ENCODE peak calls at places on chromosomes 13 and 19, in eight cellular contexts. One of them, this sample, is unnamed.

GRCh38 chr19:18298601-18299000 is 17.2 kb upstream of the JUND start:
- DNase-seq in choroid plexus epithelial cell: no peak
- DNase-seq in HT1080: no peak
- DNase-seq in ELR: peak; percentile 48
- DNase-seq in stimulated activated CD4-positive, alpha-beta T cell treated with anti-CD3 and anti-CD28 coated beads, Interleukin-2, amount 100 ng/mL, for 24 hours: no peak
- DNase-seq in psoas muscle: no peak
- DNase-seq in activated CD4-positive, alpha-beta T cell treated with anti-CD3 and anti-CD28 coated beads for 48 hours: peak; percentile 34
- DNase-seq in H1: no peak
- DNase-seq in this sample: no peak

GRCh38 chr13:59176775-59177174 is 987.0 kb downstream of the DIAPH3 start:
- DNase-seq in activated CD4-positive, alpha-beta T cell treated with anti-CD3 and anti-CD28 coated beads for 48 hours: no peak
- DNase-seq in stimulated activated CD4-positive, alpha-beta T cell treated with anti-CD3 and anti-CD28 coated beads, Interleukin-2, amount 100 ng/mL, for 24 hours: no peak
- DNase-seq in HT1080: peak; percentile 20
- DNase-seq in choroid plexus epithelial cell: no peak
- DNase-seq in H1: no peak
- DNase-seq in psoas muscle: no peak
- DNase-seq in ELR: no peak
- DNase-seq in this sample: no peak

GRCh38 chr13:92573467-92574057 is 653.0 kb upstream of the GPC6 start:
- DNase-seq in stimulated activated CD4-positive, alpha-beta T cell treated with anti-CD3 and anti-CD28 coated beads, Interleukin-2, amount 100 ng/mL, for 24 hours: no peak
- DNase-seq in HT1080: peak; percentile 20
- DNase-seq in choroid plexus epithelial cell: peak; percentile 62
- DNase-seq in activated CD4-positive, alpha-beta T cell treated with anti-CD3 and anti-CD28 coated beads for 48 hours: no peak
- DNase-seq in ELR: no peak
- DNase-seq in H1: no peak
- DNase-seq in psoas muscle: no peak
- DNase-seq in this sample: no peak

GRCh38 chr19:48798937-48799336 is 11.9 kb downstream of the BCAT2 start:
- DNase-seq in HT1080: no peak
- DNase-seq in stimulated activated CD4-positive, alpha-beta T cell treated with anti-CD3 and anti-CD28 coated beads, Interleukin-2, amount 100 ng/mL, for 24 hours: no peak
- DNase-seq in activated CD4-positive, alpha-beta T cell treated with anti-CD3 and anti-CD28 coated beads for 48 hours: no peak
- DNase-seq in psoas muscle: no peak
- DNase-seq in ELR: peak; percentile 13
- DNase-seq in choroid plexus epithelial cell: peak; percentile 58
- DNase-seq in H1: peak; percentile 64
- DNase-seq in this sample: no peak

GRCh38 chr19:1826557-1827521 is 14.8 kb upstream of the ATP8B3 start:
- DNase-seq in activated CD4-positive, alpha-beta T cell treated with anti-CD3 and anti-CD28 coated beads for 48 hours: no peak
- DNase-seq in HT1080: no peak
- DNase-seq in psoas muscle: no peak
- DNase-seq in ELR: no peak
- DNase-seq in stimulated activated CD4-positive, alpha-beta T cell treated with anti-CD3 and anti-CD28 coated beads, Interleukin-2, amount 100 ng/mL, for 24 hours: no peak
- DNase-seq in H1: no peak
- DNase-seq in choroid plexus epithelial cell: no peak
- DNase-seq in this sample: no peak

GRCh38 chr13:76993021-76993420 is 1.1 kb downstream of the CLN5 start:
- DNase-seq in psoas muscle: no peak
- DNase-seq in stimulated activated CD4-positive, alpha-beta T cell treated with anti-CD3 and anti-CD28 coated beads, Interleukin-2, amount 100 ng/mL, for 24 hours: no peak
- DNase-seq in HT1080: no peak
- DNase-seq in activated CD4-positive, alpha-beta T cell treated with anti-CD3 and anti-CD28 coated beads for 48 hours: no peak
- DNase-seq in choroid plexus epithelial cell: no peak
- DNase-seq in H1: no peak
- DNase-seq in ELR: peak; percentile 54
- DNase-seq in this sample: no peak

GRCh38 chr19:33376423-33376822 is 2.9 kb downstream of the CEBPG start:
- DNase-seq in stimulated activated CD4-positive, alpha-beta T cell treated with anti-CD3 and anti-CD28 coated beads, Interleukin-2, amount 100 ng/mL, for 24 hours: no peak
- DNase-seq in choroid plexus epithelial cell: peak; percentile 70
- DNase-seq in ELR: peak; percentile 91
- DNase-seq in HT1080: peak; percentile 85
- DNase-seq in H1: no peak
- DNase-seq in activated CD4-positive, alpha-beta T cell treated with anti-CD3 and anti-CD28 coated beads for 48 hours: no peak
- DNase-seq in psoas muscle: peak; percentile 88
- DNase-seq in this sample: peak; percentile 56

GRCh38 chr13:74920945-74921725 is 560.8 kb downstream of the TBC1D4 start:
- DNase-seq in stimulated activated CD4-positive, alpha-beta T cell treated with anti-CD3 and anti-CD28 coated beads, Interleukin-2, amount 100 ng/mL, for 24 hours: no peak
- DNase-seq in HT1080: no peak
- DNase-seq in H1: no peak
- DNase-seq in ELR: peak; percentile 57
- DNase-seq in activated CD4-positive, alpha-beta T cell treated with anti-CD3 and anti-CD28 coated beads for 48 hours: no peak
- DNase-seq in psoas muscle: no peak
- DNase-seq in choroid plexus epithelial cell: peak; percentile 34
- DNase-seq in this sample: no peak

GRCh38 chr19:38537071-38537847 is 80.5 kb downstream of the MAP4K1 start:
- DNase-seq in ELR: no peak
- DNase-seq in stimulated activated CD4-positive, alpha-beta T cell treated with anti-CD3 and anti-CD28 coated beads, Interleukin-2, amount 100 ng/mL, for 24 hours: no peak
- DNase-seq in activated CD4-positive, alpha-beta T cell treated with anti-CD3 and anti-CD28 coated beads for 48 hours: no peak
- DNase-seq in psoas muscle: no peak
- DNase-seq in HT1080: no peak
- DNase-seq in choroid plexus epithelial cell: no peak
- DNase-seq in H1: no peak
- DNase-seq in this sample: no peak

GRCh38 chr19:42129399-42130253 is 2.6 kb downstream of the POU2F2 start:
- DNase-seq in ELR: no peak
- DNase-seq in stimulated activated CD4-positive, alpha-beta T cell treated with anti-CD3 and anti-CD28 coated beads, Interleukin-2, amount 100 ng/mL, for 24 hours: no peak
- DNase-seq in choroid plexus epithelial cell: peak; percentile 38
- DNase-seq in activated CD4-positive, alpha-beta T cell treated with anti-CD3 and anti-CD28 coated beads for 48 hours: no peak
- DNase-seq in H1: no peak
- DNase-seq in HT1080: no peak
- DNase-seq in psoas muscle: peak; percentile 37
- DNase-seq in this sample: no peak

GRCh38 chr13:94345374-94346195 is 133.9 kb downstream of the DCT start:
- DNase-seq in choroid plexus epithelial cell: peak; percentile 65
- DNase-seq in HT1080: peak; percentile 48
- DNase-seq in stimulated activated CD4-positive, alpha-beta T cell treated with anti-CD3 and anti-CD28 coated beads, Interleukin-2, amount 100 ng/mL, for 24 hours: no peak
- DNase-seq in H1: no peak
- DNase-seq in ELR: peak; percentile 38
- DNase-seq in activated CD4-positive, alpha-beta T cell treated with anti-CD3 and anti-CD28 coated beads for 48 hours: no peak
- DNase-seq in psoas muscle: no peak
- DNase-seq in this sample: no peak

GRCh38 chr19:5850743-5851293 is 431 bp downstream of the FUT3 start:
- DNase-seq in activated CD4-positive, alpha-beta T cell treated with anti-CD3 and anti-CD28 coated beads for 48 hours: no peak
- DNase-seq in ELR: peak; percentile 42
- DNase-seq in stimulated activated CD4-positive, alpha-beta T cell treated with anti-CD3 and anti-CD28 coated beads, Interleukin-2, amount 100 ng/mL, for 24 hours: no peak
- DNase-seq in psoas muscle: no peak
- DNase-seq in HT1080: peak; percentile 74
- DNase-seq in choroid plexus epithelial cell: peak; percentile 75
- DNase-seq in H1: no peak
- DNase-seq in this sample: no peak

GRCh38 chr13:95254341-95254740 is 46.9 kb downstream of the ABCC4 start:
- DNase-seq in stimulated activated CD4-positive, alpha-beta T cell treated with anti-CD3 and anti-CD28 coated beads, Interleukin-2, amount 100 ng/mL, for 24 hours: no peak
- DNase-seq in ELR: peak; percentile 80
- DNase-seq in choroid plexus epithelial cell: peak; percentile 29
- DNase-seq in activated CD4-positive, alpha-beta T cell treated with anti-CD3 and anti-CD28 coated beads for 48 hours: no peak
- DNase-seq in H1: no peak
- DNase-seq in psoas muscle: no peak
- DNase-seq in HT1080: no peak
- DNase-seq in this sample: no peak

GRCh38 chr13:105918842-105919741 is 616.4 kb downstream of the EFNB2 start:
- DNase-seq in choroid plexus epithelial cell: peak; percentile 75
- DNase-seq in HT1080: peak; percentile 86
- DNase-seq in ELR: peak; percentile 90
- DNase-seq in psoas muscle: no peak
- DNase-seq in activated CD4-positive, alpha-beta T cell treated with anti-CD3 and anti-CD28 coated beads for 48 hours: no peak
- DNase-seq in stimulated activated CD4-positive, alpha-beta T cell treated with anti-CD3 and anti-CD28 coated beads, Interleukin-2, amount 100 ng/mL, for 24 hours: no peak
- DNase-seq in H1: no peak
- DNase-seq in this sample: no peak

GRCh38 chr19:40244596-40244995 is 18.1 kb upstream of the CCNP start:
- DNase-seq in activated CD4-positive, alpha-beta T cell treated with anti-CD3 and anti-CD28 coated beads for 48 hours: no peak
- DNase-seq in ELR: no peak
- DNase-seq in psoas muscle: no peak
- DNase-seq in HT1080: no peak
- DNase-seq in H1: no peak
- DNase-seq in stimulated activated CD4-positive, alpha-beta T cell treated with anti-CD3 and anti-CD28 coated beads, Interleukin-2, amount 100 ng/mL, for 24 hours: no peak
- DNase-seq in choroid plexus epithelial cell: no peak
- DNase-seq in this sample: no peak

GRCh38 chr19:2221918-2222317 is 14.2 kb downstream of the PLEKHJ1 start:
- DNase-seq in choroid plexus epithelial cell: peak; percentile 38
- DNase-seq in psoas muscle: no peak
- DNase-seq in activated CD4-positive, alpha-beta T cell treated with anti-CD3 and anti-CD28 coated beads for 48 hours: no peak
- DNase-seq in H1: no peak
- DNase-seq in stimulated activated CD4-positive, alpha-beta T cell treated with anti-CD3 and anti-CD28 coated beads, Interleukin-2, amount 100 ng/mL, for 24 hours: no peak
- DNase-seq in ELR: no peak
- DNase-seq in HT1080: no peak
- DNase-seq in this sample: no peak

GRCh38 chr19:15913830-15914229 is 16.0 kb upstream of the CYP4F2 start:
- DNase-seq in psoas muscle: no peak
- DNase-seq in H1: no peak
- DNase-seq in stimulated activated CD4-positive, alpha-beta T cell treated with anti-CD3 and anti-CD28 coated beads, Interleukin-2, amount 100 ng/mL, for 24 hours: no peak
- DNase-seq in ELR: no peak
- DNase-seq in choroid plexus epithelial cell: no peak
- DNase-seq in HT1080: no peak
- DNase-seq in activated CD4-positive, alpha-beta T cell treated with anti-CD3 and anti-CD28 coated beads for 48 hours: no peak
- DNase-seq in this sample: no peak

GRCh38 chr13:42140494-42140893 is 92.0 kb downstream of the DGKH start:
- DNase-seq in ELR: no peak
- DNase-seq in activated CD4-positive, alpha-beta T cell treated with anti-CD3 and anti-CD28 coated beads for 48 hours: no peak
- DNase-seq in HT1080: no peak
- DNase-seq in psoas muscle: no peak
- DNase-seq in H1: no peak
- DNase-seq in choroid plexus epithelial cell: no peak
- DNase-seq in stimulated activated CD4-positive, alpha-beta T cell treated with anti-CD3 and anti-CD28 coated beads, Interleukin-2, amount 100 ng/mL, for 24 hours: no peak
- DNase-seq in this sample: no peak

GRCh38 chr13:101875717-101876393 is 423.4 kb downstream of the ITGBL1 start:
- DNase-seq in choroid plexus epithelial cell: peak; percentile 97
- DNase-seq in ELR: peak; percentile 81
- DNase-seq in stimulated activated CD4-positive, alpha-beta T cell treated with anti-CD3 and anti-CD28 coated beads, Interleukin-2, amount 100 ng/mL, for 24 hours: no peak
- DNase-seq in activated CD4-positive, alpha-beta T cell treated with anti-CD3 and anti-CD28 coated beads for 48 hours: no peak
- DNase-seq in HT1080: peak; percentile 97
- DNase-seq in psoas muscle: no peak
- DNase-seq in H1: no peak
- DNase-seq in this sample: peak; percentile 23

GRCh38 chr13:108755084-108755483 is 125.7 kb downstream of the MYO16 start:
- DNase-seq in HT1080: peak; percentile 42
- DNase-seq in H1: no peak
- DNase-seq in ELR: no peak
- DNase-seq in psoas muscle: no peak
- DNase-seq in stimulated activated CD4-positive, alpha-beta T cell treated with anti-CD3 and anti-CD28 coated beads, Interleukin-2, amount 100 ng/mL, for 24 hours: no peak
- DNase-seq in choroid plexus epithelial cell: peak; percentile 15
- DNase-seq in activated CD4-positive, alpha-beta T cell treated with anti-CD3 and anti-CD28 coated beads for 48 hours: no peak
- DNase-seq in this sample: no peak

GRCh38 chr13:111659842-111660241 is 339.4 kb downstream of the TEX29 start:
- DNase-seq in ELR: no peak
- DNase-seq in HT1080: no peak
- DNase-seq in H1: no peak
- DNase-seq in stimulated activated CD4-positive, alpha-beta T cell treated with anti-CD3 and anti-CD28 coated beads, Interleukin-2, amount 100 ng/mL, for 24 hours: no peak
- DNase-seq in psoas muscle: no peak
- DNase-seq in activated CD4-positive, alpha-beta T cell treated with anti-CD3 and anti-CD28 coated beads for 48 hours: no peak
- DNase-seq in choroid plexus epithelial cell: no peak
- DNase-seq in this sample: no peak

GRCh38 chr13:102779426-102780159 is 6.0 kb upstream of the TEX30 start:
- DNase-seq in choroid plexus epithelial cell: no peak
- DNase-seq in HT1080: peak; percentile 26
- DNase-seq in activated CD4-positive, alpha-beta T cell treated with anti-CD3 and anti-CD28 coated beads for 48 hours: peak; percentile 42
- DNase-seq in H1: no peak
- DNase-seq in stimulated activated CD4-positive, alpha-beta T cell treated with anti-CD3 and anti-CD28 coated beads, Interleukin-2, amount 100 ng/mL, for 24 hours: peak; percentile 22
- DNase-seq in ELR: no peak
- DNase-seq in psoas muscle: no peak
- DNase-seq in this sample: no peak

GRCh38 chr19:4012092-4012974 is 4.8 kb downstream of the PIAS4 start:
- DNase-seq in H1: no peak
- DNase-seq in psoas muscle: no peak
- DNase-seq in ELR: no peak
- DNase-seq in choroid plexus epithelial cell: no peak
- DNase-seq in stimulated activated CD4-positive, alpha-beta T cell treated with anti-CD3 and anti-CD28 coated beads, Interleukin-2, amount 100 ng/mL, for 24 hours: no peak
- DNase-seq in activated CD4-positive, alpha-beta T cell treated with anti-CD3 and anti-CD28 coated beads for 48 hours: no peak
- DNase-seq in HT1080: no peak
- DNase-seq in this sample: no peak

GRCh38 chr13:35699181-35699580 is 222.7 kb upstream of the MAB21L1 start:
- DNase-seq in psoas muscle: peak; percentile 30
- DNase-seq in H1: no peak
- DNase-seq in ELR: peak; percentile 89
- DNase-seq in activated CD4-positive, alpha-beta T cell treated with anti-CD3 and anti-CD28 coated beads for 48 hours: no peak
- DNase-seq in choroid plexus epithelial cell: peak; percentile 37
- DNase-seq in stimulated activated CD4-positive, alpha-beta T cell treated with anti-CD3 and anti-CD28 coated beads, Interleukin-2, amount 100 ng/mL, for 24 hours: no peak
- DNase-seq in HT1080: no peak
- DNase-seq in this sample: no peak

GRCh38 chr13:59542303-59542702 is 621.4 kb downstream of the DIAPH3 start:
- DNase-seq in H1: no peak
- DNase-seq in psoas muscle: no peak
- DNase-seq in choroid plexus epithelial cell: no peak
- DNase-seq in HT1080: no peak
- DNase-seq in activated CD4-positive, alpha-beta T cell treated with anti-CD3 and anti-CD28 coated beads for 48 hours: no peak
- DNase-seq in stimulated activated CD4-positive, alpha-beta T cell treated with anti-CD3 and anti-CD28 coated beads, Interleukin-2, amount 100 ng/mL, for 24 hours: no peak
- DNase-seq in ELR: no peak
- DNase-seq in this sample: no peak

GRCh38 chr19:30719991-30720329 is 347.8 kb downstream of the ZNF536 start:
- DNase-seq in choroid plexus epithelial cell: no peak
- DNase-seq in HT1080: no peak
- DNase-seq in H1: no peak
- DNase-seq in psoas muscle: no peak
- DNase-seq in ELR: no peak
- DNase-seq in stimulated activated CD4-positive, alpha-beta T cell treated with anti-CD3 and anti-CD28 coated beads, Interleukin-2, amount 100 ng/mL, for 24 hours: no peak
- DNase-seq in activated CD4-positive, alpha-beta T cell treated with anti-CD3 and anti-CD28 coated beads for 48 hours: no peak
- DNase-seq in this sample: no peak

GRCh38 chr19:13120817-13121216 is 2.8 kb downstream of the NACC1 start:
- DNase-seq in choroid plexus epithelial cell: peak; percentile 92
- DNase-seq in activated CD4-positive, alpha-beta T cell treated with anti-CD3 and anti-CD28 coated beads for 48 hours: no peak
- DNase-seq in ELR: peak; percentile 86
- DNase-seq in stimulated activated CD4-positive, alpha-beta T cell treated with anti-CD3 and anti-CD28 coated beads, Interleukin-2, amount 100 ng/mL, for 24 hours: no peak
- DNase-seq in HT1080: peak; percentile 36
- DNase-seq in psoas muscle: no peak
- DNase-seq in H1: no peak
- DNase-seq in this sample: no peak

GRCh38 chr13:59367467-59367866 is 796.3 kb downstream of the DIAPH3 start:
- DNase-seq in activated CD4-positive, alpha-beta T cell treated with anti-CD3 and anti-CD28 coated beads for 48 hours: no peak
- DNase-seq in stimulated activated CD4-positive, alpha-beta T cell treated with anti-CD3 and anti-CD28 coated beads, Interleukin-2, amount 100 ng/mL, for 24 hours: no peak
- DNase-seq in H1: no peak
- DNase-seq in HT1080: no peak
- DNase-seq in ELR: no peak
- DNase-seq in psoas muscle: no peak
- DNase-seq in choroid plexus epithelial cell: no peak
- DNase-seq in this sample: no peak

GRCh38 chr19:17775245-17775927 is 19.6 kb upstream of the B3GNT3 start:
- DNase-seq in choroid plexus epithelial cell: peak; percentile 52
- DNase-seq in H1: no peak
- DNase-seq in psoas muscle: no peak
- DNase-seq in HT1080: peak; percentile 58
- DNase-seq in stimulated activated CD4-positive, alpha-beta T cell treated with anti-CD3 and anti-CD28 coated beads, Interleukin-2, amount 100 ng/mL, for 24 hours: peak; percentile 57
- DNase-seq in activated CD4-positive, alpha-beta T cell treated with anti-CD3 and anti-CD28 coated beads for 48 hours: peak; percentile 62
- DNase-seq in ELR: peak; percentile 72
- DNase-seq in this sample: peak; percentile 58

GRCh38 chr13:76339649-76340048 is 546.6 kb downstream of the KCTD12 start:
- DNase-seq in stimulated activated CD4-positive, alpha-beta T cell treated with anti-CD3 and anti-CD28 coated beads, Interleukin-2, amount 100 ng/mL, for 24 hours: no peak
- DNase-seq in choroid plexus epithelial cell: no peak
- DNase-seq in H1: no peak
- DNase-seq in activated CD4-positive, alpha-beta T cell treated with anti-CD3 and anti-CD28 coated beads for 48 hours: no peak
- DNase-seq in psoas muscle: no peak
- DNase-seq in HT1080: no peak
- DNase-seq in ELR: no peak
- DNase-seq in this sample: no peak

GRCh38 chr13:102870677-102871415 is 25.0 kb downstream of the ERCC5 start:
- DNase-seq in stimulated activated CD4-positive, alpha-beta T cell treated with anti-CD3 and anti-CD28 coated beads, Interleukin-2, amount 100 ng/mL, for 24 hours: peak; percentile 52
- DNase-seq in psoas muscle: peak; percentile 37
- DNase-seq in H1: peak; percentile 33
- DNase-seq in ELR: peak; percentile 76
- DNase-seq in choroid plexus epithelial cell: peak; percentile 86
- DNase-seq in activated CD4-positive, alpha-beta T cell treated with anti-CD3 and anti-CD28 coated beads for 48 hours: peak; percentile 61
- DNase-seq in HT1080: peak; percentile 43
- DNase-seq in this sample: no peak

GRCh38 chr19:42175952-42176648 is 41.4 kb downstream of the DEDD2 start:
- DNase-seq in psoas muscle: no peak
- DNase-seq in stimulated activated CD4-positive, alpha-beta T cell treated with anti-CD3 and anti-CD28 coated beads, Interleukin-2, amount 100 ng/mL, for 24 hours: no peak
- DNase-seq in choroid plexus epithelial cell: peak; percentile 47
- DNase-seq in activated CD4-positive, alpha-beta T cell treated with anti-CD3 and anti-CD28 coated beads for 48 hours: no peak
- DNase-seq in HT1080: no peak
- DNase-seq in ELR: peak; percentile 49
- DNase-seq in H1: no peak
- DNase-seq in this sample: no peak

GRCh38 chr19:40584007-40584406 is 7.3 kb downstream of the SHKBP1 start:
- DNase-seq in stimulated activated CD4-positive, alpha-beta T cell treated with anti-CD3 and anti-CD28 coated beads, Interleukin-2, amount 100 ng/mL, for 24 hours: no peak
- DNase-seq in psoas muscle: no peak
- DNase-seq in H1: no peak
- DNase-seq in choroid plexus epithelial cell: no peak
- DNase-seq in activated CD4-positive, alpha-beta T cell treated with anti-CD3 and anti-CD28 coated beads for 48 hours: no peak
- DNase-seq in HT1080: no peak
- DNase-seq in ELR: peak; percentile 75
- DNase-seq in this sample: no peak

GRCh38 chr19:6226444-6227155 is 53.2 kb downstream of the MLLT1 start:
- DNase-seq in H1: no peak
- DNase-seq in psoas muscle: peak; percentile 6
- DNase-seq in choroid plexus epithelial cell: no peak
- DNase-seq in stimulated activated CD4-positive, alpha-beta T cell treated with anti-CD3 and anti-CD28 coated beads, Interleukin-2, amount 100 ng/mL, for 24 hours: no peak
- DNase-seq in activated CD4-positive, alpha-beta T cell treated with anti-CD3 and anti-CD28 coated beads for 48 hours: no peak
- DNase-seq in ELR: no peak
- DNase-seq in HT1080: no peak
- DNase-seq in this sample: no peak